ENCODE peak calls at places on chromosomes 5 and 9, in five cellular contexts. E is HepG2, U is BE2C, F is cardiac muscle cell, M is SJSA1. Y is an unnamed sample.
A peak's percentile ranks its signal among the peaks of the same experiment; 100 is the strongest.

GRCh38 chr9:119366909-119367690 is 2.1 kb downstream of the BRINP1 start:
- DNase-seq in E (no peak), U (no peak), F (no peak), M (no peak), Y (no peak)

GRCh38 chr5:177471610-177472356 is 1.7 kb downstream of the DBN1 start:
- DNase-seq in E (no peak), U (no peak), F (peak; percentile 52), M (no peak), Y (no peak)

GRCh38 chr5:23977996-23978395 is 470.6 kb downstream of the PRDM9 start:
- DNase-seq in E (peak; percentile 25), U (peak; percentile 65), F (no peak), M (no peak), Y (no peak)

GRCh38 chr5:132462856-132463745 is 27.5 kb downstream of the IRF1 start:
- DNase-seq in E (no peak), U (no peak), F (no peak), M (no peak), Y (no peak)

GRCh38 chr5:154369682-154370081 is 76.1 kb upstream of the SAP30L start:
- DNase-seq in E (no peak), U (no peak), F (no peak), M (no peak), Y (no peak)

GRCh38 chr5:150801117-150801927 is 22.8 kb downstream of the SMIM3 start:
- DNase-seq in E (peak; percentile 62), U (peak; percentile 35), F (peak; percentile 87), M (peak; percentile 90), Y (no peak)

GRCh38 chr9:73155389-73155788 is 3.7 kb downstream of the ANXA1 start:
- DNase-seq in E (no peak), U (no peak), F (no peak), M (no peak), Y (no peak)

GRCh38 chr5:126811515-126812198 is 34.7 kb downstream of the LMNB1 start:
- DNase-seq in E (no peak), U (no peak), F (peak; percentile 82), M (peak; percentile 30), Y (no peak)

DNA sequence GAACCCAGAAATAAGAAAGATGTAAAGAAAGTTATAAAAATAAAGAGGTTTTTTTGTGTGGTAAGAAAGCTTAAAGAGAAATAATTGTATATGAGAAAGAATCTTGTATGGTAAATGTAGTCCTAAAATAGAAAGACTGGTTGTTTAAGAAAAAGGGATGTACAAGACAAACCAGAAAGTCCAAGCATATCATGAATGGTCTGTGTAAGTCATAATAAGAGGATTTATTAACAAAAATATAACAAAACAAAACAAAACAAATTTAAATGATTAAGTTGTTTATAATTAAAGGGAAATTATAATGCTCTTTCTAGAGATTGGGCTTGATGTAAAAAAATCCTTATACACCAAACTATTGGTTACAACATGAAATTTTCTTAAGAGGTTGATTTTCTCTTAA is 590.4 kb upstream of the PTGER4 start:
- DNase-seq in E (no peak), U (no peak), F (no peak), M (no peak), Y (no peak)
- H3K9me3 ChIP-seq in E (peaks cover 83% of the 10 kb centered on the region), U (no peaks in the 10 kb centered on the region), F (no peaks in the 10 kb centered on the region), M (peaks cover 3% of the 10 kb centered on the region), Y (peaks cover 6% of the 10 kb centered on the region)

GRCh38 chr5:158616707-158617106 is 483.0 kb downstream of the EBF1 start:
- DNase-seq in E (no peak), U (no peak), F (no peak), M (no peak), Y (no peak)
- H3K9me3 ChIP-seq in E (no peaks in the 10 kb centered on the region), U (no peaks in the 10 kb centered on the region), F (no peaks in the 10 kb centered on the region), M (no peaks in the 10 kb centered on the region), Y (no peaks in the 10 kb centered on the region)

DNA sequence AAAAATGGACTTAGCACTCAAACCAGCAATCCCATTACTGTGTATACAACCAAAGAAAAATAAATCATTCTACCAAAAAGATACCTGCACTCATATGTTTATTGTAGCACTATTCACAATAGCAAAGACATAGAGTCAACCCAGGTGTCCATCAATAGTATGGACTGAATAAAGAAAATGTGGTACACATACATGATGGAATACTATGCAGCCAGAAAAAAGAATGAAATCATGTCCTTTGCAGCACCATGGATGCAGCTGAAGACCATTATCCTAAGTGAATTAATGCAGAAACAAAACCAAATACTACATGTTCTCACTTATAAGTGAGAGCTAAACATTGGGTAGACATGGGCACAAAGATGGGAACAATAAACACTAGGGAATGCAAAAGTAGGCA is 236.8 kb upstream of the POU5F2 start:
- DNase-seq in E (no peak), U (no peak), F (no peak), M (no peak), Y (no peak)
- H3K9me3 ChIP-seq in E (peaks cover 16% of the 10 kb centered on the region), U (no peaks in the 10 kb centered on the region), F (no peaks in the 10 kb centered on the region), M (peaks cover 14% of the 10 kb centered on the region), Y (peaks cover 4% of the 10 kb centered on the region)

DNA sequence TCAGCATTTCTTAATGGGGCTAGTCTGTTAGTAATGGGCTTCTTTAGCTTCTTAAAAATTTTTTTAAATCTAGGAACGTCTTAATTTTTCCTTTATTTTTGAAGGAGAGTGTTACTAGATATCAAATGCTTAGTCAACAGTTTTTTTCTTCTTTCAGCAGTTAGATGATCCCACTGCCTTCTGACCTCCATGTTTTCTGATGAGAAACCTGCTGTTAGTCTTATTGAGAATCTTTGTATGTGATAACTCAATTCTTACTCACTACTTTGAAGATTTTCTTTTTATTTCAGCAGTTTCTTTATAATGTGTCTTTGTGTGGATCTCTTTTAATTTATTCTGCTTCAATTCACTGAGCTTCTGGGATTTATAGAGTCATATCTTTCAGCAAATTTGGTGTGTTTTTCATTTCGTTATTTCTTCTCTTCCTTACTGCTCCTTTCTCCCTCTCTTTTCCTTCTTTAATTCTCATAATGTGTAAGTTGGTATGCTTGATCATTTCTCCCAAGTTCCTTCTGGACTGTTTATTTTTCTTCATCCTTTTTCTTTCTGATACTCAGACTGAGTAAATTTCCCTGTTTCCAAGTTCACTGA is 205.8 kb downstream of the RANBP17 start:
- DNase-seq in E (no peak), U (no peak), F (no peak), M (no peak), Y (no peak)
- H3K9me3 ChIP-seq in E (peaks cover 33% of the 10 kb centered on the region), U (no peaks in the 10 kb centered on the region), F (no peaks in the 10 kb centered on the region), M (peaks cover 8% of the 10 kb centered on the region), Y (peaks cover 11% of the 10 kb centered on the region)

GRCh38 chr5:69242215-69242927 is 7.7 kb downstream of the CDK7 start:
- DNase-seq in E (no peak), U (no peak), F (no peak), M (no peak), Y (no peak)
- H3K9me3 ChIP-seq in E (no peaks in the 10 kb centered on the region), U (no peaks in the 10 kb centered on the region), F (no peaks in the 10 kb centered on the region), M (no peaks in the 10 kb centered on the region), Y (no peaks in the 10 kb centered on the region)

GRCh38 chr5:179255527-179256228 is 89.6 kb downstream of the ADAMTS2 start:
- DNase-seq in E (no peak), U (no peak), F (no peak), M (no peak), Y (no peak)
- H3K9me3 ChIP-seq in E (no peaks in the 10 kb centered on the region), U (no peaks in the 10 kb centered on the region), F (no peaks in the 10 kb centered on the region), M (peaks cover 56% of the 10 kb centered on the region), Y (no peaks in the 10 kb centered on the region)

Y was measured in T-helper 17 cell.